ENCODE peak calls at places on chromosomes 1 and 21, in seven cellular contexts. M, X, D, L, T, B and A are unnamed samples.

GRCh38 chr1:84246228-84246627 is 55.3 kb upstream of the SAMD13 start:
- DNase-seq in T (no peak), M (no peak), D (no peak), X (no peak), B (no peak), L (no peak), A (no peak)

GRCh38 chr1:13807213-13807612 is 107.2 kb downstream of the PRDM2 start:
- DNase-seq in M (no peak), L (peak), D (peak), T (peak), B (no peak), X (peak), A (peak)

GRCh38 chr1:199573047-199573446 is 454.5 kb upstream of the NR5A2 start:
- DNase-seq in B (no peak), D (peak), M (no peak), T (no peak), X (no peak), L (no peak), A (no peak)

GRCh38 chr1:149881876-149882275 is 17.5 kb upstream of the BOLA1 start:
- DNase-seq in B (no peak), D (no peak), X (no peak), L (no peak), T (no peak), M (no peak), A (no peak)

GRCh38 chr1:112956503-112957132 is 622 bp upstream of the SLC16A1 start:
- DNase-seq in M (no peak), L (peak), X (no peak), D (peak), T (peak), B (peak), A (no peak)

GRCh38 chr1:231415018-231415583 is 7.0 kb downstream of the EGLN1 start:
- DNase-seq in B (no peak), T (no peak), D (no peak), M (no peak), L (no peak), X (no peak), A (no peak)

GRCh38 chr1:244917271-244917670 is 52.9 kb upstream of the HNRNPU start:
- DNase-seq in B (no peak), X (no peak), D (no peak), M (no peak), L (no peak), T (no peak), A (no peak)

GRCh38 chr1:192763756-192764155 is 45.1 kb upstream of the RGS2 start:
- DNase-seq in T (no peak), M (peak), X (no peak), D (no peak), L (no peak), B (no peak), A (no peak)

GRCh38 chr1:11893907-11894251 is 32.3 kb downstream of the KIAA2013 start:
- DNase-seq in X (peak), T (peak), M (no peak), L (peak), D (peak), B (peak), A (peak)

GRCh38 chr1:63454269-63454668 is 68.8 kb downstream of the ITGB3BP start:
- DNase-seq in T (no peak), X (no peak), L (no peak), B (no peak), M (peak), D (no peak), A (no peak)

GRCh38 chr1:43450251-43451070 is 3.3 kb downstream of the HYI start:
- DNase-seq in L (peak), M (no peak), B (no peak), X (no peak), D (no peak), T (no peak), A (no peak)

GRCh38 chr1:187091666-187092065 is 262.9 kb downstream of the PLA2G4A start:
- DNase-seq in T (no peak), X (no peak), L (no peak), B (no peak), M (no peak), D (no peak), A (no peak)

GRCh38 chr1:243597383-243597782 is 252.7 kb downstream of the AKT3 start:
- DNase-seq in X (no peak), D (no peak), T (no peak), L (no peak), M (no peak), B (no peak), A (no peak)

GRCh38 chr1:59926381-59927243 is at the start of gene CYP2J2:
- DNase-seq in T (no peak), L (peak), M (no peak), B (peak), X (peak), D (peak), A (no peak)

GRCh38 chr1:46411601-46412341 is 17.7 kb downstream of the FAAH start:
- DNase-seq in B (no peak), M (no peak), D (no peak), T (no peak), L (peak), X (no peak), A (no peak)

GRCh38 chr1:172268237-172268636 is 152.2 kb upstream of the C1orf105 start:
- DNase-seq in L (no peak), T (no peak), M (no peak), X (no peak), B (no peak), D (no peak), A (no peak)

GRCh38 chr1:243513726-243514491 is 258.1 kb downstream of the SDCCAG8 start:
- DNase-seq in T (no peak), M (no peak), B (no peak), L (no peak), D (no peak), X (no peak), A (no peak)

GRCh38 chr1:119646521-119647227 is 1.4 kb downstream of the ZNF697 start:
- DNase-seq in M (no peak), L (no peak), X (no peak), T (no peak), D (no peak), B (no peak), A (no peak)

GRCh38 chr1:91553196-91553595 is 52.5 kb downstream of the CDC7 start:
- DNase-seq in D (peak), T (no peak), L (no peak), M (no peak), B (no peak), X (no peak), A (no peak)

GRCh38 chr1:173042806-173043205 is 7.9 kb downstream of the TNFSF18 start:
- DNase-seq in M (no peak), T (no peak), B (no peak), D (no peak), X (no peak), L (no peak), A (no peak)

GRCh38 chr1:62906428-62906886 is 122.5 kb downstream of the ATG4C start:
- DNase-seq in B (no peak), X (no peak), D (no peak), L (peak), M (no peak), T (peak), A (peak)

GRCh38 chr1:156814571-156815260 is 1.9 kb downstream of the SH2D2A start:
- DNase-seq in B (no peak), X (no peak), T (no peak), M (no peak), D (no peak), L (no peak), A (no peak)

GRCh38 chr1:226751214-226751613 is 12.1 kb upstream of the ITPKB start:
- DNase-seq in D (no peak), L (no peak), M (no peak), B (no peak), X (no peak), T (no peak), A (no peak)

GRCh38 chr1:192609110-192610079 is 26.6 kb upstream of the RGS13 start:
- DNase-seq in B (peak), L (peak), T (peak), X (peak), M (no peak), D (peak), A (peak)

GRCh38 chr21:15766952-15767603 is 37.3 kb downstream of the USP25 start:
- DNase-seq in M (no peak), X (no peak), L (no peak), D (no peak), B (no peak), T (no peak), A (no peak)

GRCh38 chr1:113905435-113905861 is 322 bp downstream of the DCLRE1B start:
- DNase-seq in D (peak), X (peak), L (peak), T (peak), B (peak), M (no peak), A (peak)

GRCh38 chr1:21537932-21538630 is 28.9 kb downstream of the ALPL start:
- DNase-seq in X (peak), D (no peak), M (no peak), B (no peak), L (peak), T (no peak), A (no peak)

GRCh38 chr1:40861227-40862003 is 748 bp downstream of the CITED4 start:
- DNase-seq in L (peak), X (peak), B (peak), T (no peak), M (no peak), D (no peak), A (peak)

GRCh38 chr1:23756676-23757075 is 13.4 kb downstream of the ELOA start:
- DNase-seq in L (no peak), T (no peak), D (no peak), X (no peak), B (no peak), M (no peak), A (no peak)

GRCh38 chr1:87250336-87250735 is 78.3 kb upstream of the LMO4 start:
- DNase-seq in B (no peak), L (no peak), X (no peak), T (no peak), M (no peak), D (no peak), A (no peak)

GRCh38 chr1:34865573-34865972 is 6.0 kb upstream of the SMIM12 start:
- DNase-seq in B (no peak), T (no peak), X (no peak), M (no peak), D (no peak), L (no peak), A (no peak)

GRCh38 chr21:44006656-44007055 is 5.5 kb upstream of the TRAPPC10 start:
- DNase-seq in D (no peak), T (no peak), B (peak), X (no peak), M (no peak), L (peak), A (no peak)

GRCh38 chr21:29335720-29336119 is 37.0 kb downstream of the BACH1 start:
- DNase-seq in T (no peak), B (no peak), L (no peak), M (no peak), D (no peak), X (no peak), A (no peak)

GRCh38 chr1:167629681-167630567 is at the start of gene RCSD1:
- DNase-seq in D (no peak), B (peak), X (peak), M (no peak), T (peak), L (peak), A (peak)

GRCh38 chr1:55002686-55003085 is 4.0 kb downstream of the BSND start:
- DNase-seq in L (no peak), D (no peak), T (no peak), X (no peak), M (no peak), B (no peak), A (no peak)

GRCh38 chr21:45461369-45461750 is 56.4 kb downstream of the COL18A1 start:
- DNase-seq in X (no peak), D (no peak), L (no peak), T (no peak), M (no peak), B (no peak), A (no peak)
- TF ChIP-seq CTCF in X (no peak), D (no peak), L (no peak), T (no peak), M (no peak), B (no peak), A (no peak)

GRCh38 chr1:25804964-25805862 is 5.2 kb downstream of the SELENON start:
- DNase-seq in M (no peak), B (no peak), T (no peak), D (no peak), X (no peak), L (no peak), A (peak)
- TF ChIP-seq CTCF in M (no peak), B (no peak), T (no peak), D (no peak), X (no peak), L (no peak), A (no peak)

GRCh38 chr1:197615693-197616011 is 159.6 kb downstream of the DENND1B start:
- DNase-seq in M (no peak), L (no peak), T (no peak), D (no peak), B (no peak), X (no peak), A (no peak)

GRCh38 chr1:197619008-197619640 is 156.2 kb downstream of the DENND1B start:
- DNase-seq in B (no peak), L (no peak), T (peak), X (no peak), M (no peak), D (no peak), A (no peak)

GRCh38 chr1:197620660-197621273 is 154.5 kb downstream of the DENND1B start:
- DNase-seq in B (no peak), X (no peak), D (no peak), M (no peak), L (no peak), T (no peak), A (no peak)

GRCh38 chr1:197618065-197618464 is 157.2 kb downstream of the DENND1B start:
- DNase-seq in T (no peak), L (no peak), D (no peak), M (no peak), X (no peak), B (no peak), A (no peak)

GRCh38 chr1:197614916-197615692 is 160.2 kb downstream of the DENND1B start:
- DNase-seq in D (no peak), L (peak), T (peak), B (no peak), X (peak), M (peak), A (no peak)
- TF ChIP-seq CTCF in D (peak), L (peak), T (peak), B (peak), X (peak), M (peak), A (peak)

GRCh38 chr1:71357708-71358107 is 276.9 kb upstream of the ZRANB2 start:
- DNase-seq in T (no peak), B (no peak), X (no peak), M (no peak), L (peak), D (no peak), A (no peak)
- TF ChIP-seq CTCF in T (no peak), B (no peak), X (no peak), M (peak), L (no peak), D (no peak), A (no peak)

DNA sequence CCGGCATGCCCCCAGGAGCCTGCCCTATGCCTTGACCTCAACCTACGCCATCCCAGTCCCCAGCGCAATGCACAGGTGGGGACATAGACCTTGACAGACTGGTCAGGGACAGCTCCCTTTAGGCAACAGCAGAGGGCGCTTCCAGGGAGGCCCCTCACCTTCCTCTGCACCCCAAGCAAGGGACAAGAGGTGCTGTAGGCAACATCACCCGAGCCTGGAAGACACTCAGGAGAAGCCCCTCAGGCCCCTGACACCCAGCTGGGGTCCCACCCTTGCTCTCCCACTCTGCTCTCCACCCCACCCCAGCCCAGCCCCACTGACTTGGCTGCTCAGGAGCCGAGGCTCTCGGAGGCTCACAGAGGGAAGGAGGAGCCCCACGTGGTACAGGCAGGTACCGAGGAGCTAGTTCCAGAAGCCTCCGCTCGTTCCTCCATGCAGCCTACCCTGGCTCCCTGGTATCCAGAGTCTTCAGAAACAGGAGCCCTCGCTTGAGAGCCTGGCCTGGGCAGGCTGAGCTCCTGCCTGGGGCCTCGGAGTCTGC is 2.4 kb upstream of the WNT3A start:
- DNase-seq in L (no peak), M (no peak), B (peak), T (peak), X (peak), D (no peak), A (peak)
- TF ChIP-seq CTCF in L (no peak), M (peak), B (peak), T (peak), X (peak), D (peak), A (peak)

DNA sequence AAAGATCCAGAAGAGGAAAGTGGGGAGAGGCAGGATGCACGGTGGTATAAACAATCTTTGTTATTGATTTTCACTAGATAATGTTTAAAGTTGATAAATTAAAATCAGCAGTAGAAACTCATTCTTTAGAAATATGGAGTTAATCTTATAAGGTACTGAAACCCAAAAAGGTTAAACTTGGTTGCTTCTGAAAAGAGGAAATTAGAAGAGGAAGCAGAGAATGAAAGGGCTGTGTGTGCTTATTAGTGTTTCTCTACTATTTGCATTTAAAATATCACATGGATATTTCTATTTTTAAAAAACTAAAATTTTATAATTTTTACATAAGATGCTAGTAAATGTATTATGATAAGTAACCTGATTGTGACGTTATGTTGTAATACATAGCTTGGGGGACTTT is 24.4 kb downstream of the C1orf141 start:
- DNase-seq in X (no peak), D (no peak), L (no peak), M (no peak), T (peak), B (no peak), A (peak)
- TF ChIP-seq CTCF in X (no peak), D (no peak), L (no peak), M (no peak), T (no peak), B (no peak), A (no peak)

DNA sequence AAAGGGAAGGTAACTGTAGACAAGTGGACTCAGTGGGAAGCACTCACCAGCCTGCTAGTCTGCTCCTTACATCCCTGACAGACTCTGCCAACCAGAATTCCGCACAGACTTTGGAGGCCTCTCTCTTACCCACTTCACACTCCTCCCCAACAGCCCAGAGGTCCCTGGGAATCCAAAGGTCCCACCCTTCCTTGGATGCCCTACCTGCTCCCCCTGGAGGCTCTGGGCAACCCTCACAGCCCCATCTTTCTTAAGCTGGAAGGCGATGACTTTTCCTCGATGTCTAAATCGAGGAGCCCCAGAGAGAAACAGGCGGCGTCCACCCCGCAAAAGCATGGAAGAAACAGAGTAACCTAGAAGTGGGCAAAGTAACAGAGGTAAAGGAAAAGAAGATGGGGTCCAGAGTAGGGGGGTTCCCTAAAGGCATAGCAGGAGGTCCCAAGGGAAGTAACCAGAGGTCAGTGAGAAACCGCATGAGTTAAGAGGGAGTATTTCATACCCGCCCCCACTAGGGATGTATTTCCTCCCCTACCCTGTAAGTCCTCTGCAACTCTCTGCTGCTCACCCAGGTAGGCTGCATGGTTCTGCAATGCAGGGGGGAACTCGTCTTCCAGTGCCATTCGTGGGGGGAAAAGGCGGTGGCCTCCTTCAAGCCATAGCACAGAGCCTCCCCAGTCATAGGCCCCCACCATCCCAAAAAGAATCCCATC is 8.4 kb downstream of the ITGA10 start:
- DNase-seq in D (no peak), X (no peak), M (no peak), B (no peak), T (no peak), L (no peak), A (no peak)
- TF ChIP-seq CTCF in D (no peak), X (no peak), M (no peak), B (no peak), T (no peak), L (no peak), A (no peak)

GRCh38 chr1:234770031-234770795 is 160.2 kb upstream of the IRF2BP2 start:
- DNase-seq in B (no peak), L (no peak), D (no peak), T (no peak), X (no peak), M (no peak), A (no peak)
- TF ChIP-seq CTCF in B (no peak), L (no peak), D (no peak), T (no peak), X (no peak), M (no peak), A (no peak)

GRCh38 chr1:107499139-107499744 is 358.4 kb downstream of the NTNG1 start:
- DNase-seq in B (no peak), L (no peak), M (no peak), D (no peak), T (no peak), X (no peak), A (peak)

GRCh38 chr1:107496002-107496401 is 355.2 kb downstream of the NTNG1 start:
- DNase-seq in T (no peak), B (no peak), D (no peak), L (no peak), M (no peak), X (no peak), A (no peak)

DNA sequence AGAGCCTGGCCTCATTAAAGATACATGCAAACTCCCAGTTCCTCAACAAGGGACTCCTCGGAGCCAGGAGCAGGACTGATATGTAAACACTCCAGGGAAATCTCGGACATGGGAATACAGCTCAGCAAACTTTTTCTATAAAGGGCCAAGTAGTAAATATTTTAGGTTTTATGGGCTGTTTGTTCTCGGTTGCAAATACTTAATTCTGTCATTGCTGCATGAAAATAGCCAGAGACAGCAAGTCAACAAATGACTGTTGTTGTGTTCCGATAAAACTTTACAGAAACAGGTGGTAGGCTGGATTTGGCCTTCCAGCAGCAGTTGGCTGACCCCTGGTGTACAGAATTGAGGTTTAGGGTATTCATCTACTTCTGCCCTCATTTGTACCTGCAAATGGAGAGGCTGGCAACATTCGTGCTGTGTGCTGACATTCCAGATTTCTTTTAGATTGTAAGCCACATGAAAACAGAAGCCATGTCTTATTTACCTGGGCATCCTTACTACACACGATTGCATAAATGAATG is 360.3 kb downstream of the NTNG1 start:
- DNase-seq in X (no peak), D (no peak), M (no peak), L (no peak), T (no peak), B (no peak), A (no peak)
- TF ChIP-seq CTCF in X (no peak), D (no peak), M (no peak), L (no peak), T (peak), B (no peak), A (no peak)